ENCODE peak calls at places on chromosomes 2 and 18, in seven cellular contexts. G, A, R, H, P, L and O are unnamed samples.

GRCh38 chr18:49722472-49722871 is 90.9 kb downstream of the ACAA2 start:
- DNase-seq in G (no peak), A (no peak), R (no peak), H (no peak), P (no peak), L (no peak), O (no peak)

GRCh38 chr2:210086292-210086691 is 83.9 kb downstream of the RPE start:
- DNase-seq in G (peak; percentile 57), A (no peak), R (no peak), H (no peak), P (no peak), L (no peak), O (no peak)

GRCh38 chr2:23350026-23350791 is 34.8 kb upstream of the KLHL29 start:
- DNase-seq in G (peak; percentile 29), A (no peak), R (no peak), H (no peak), P (no peak), L (no peak), O (peak; percentile 33)

GRCh38 chr2:160492401-160493226 is 993 bp downstream of the RBMS1 start:
- DNase-seq in G (peak; percentile 85), A (peak; percentile 87), R (peak; percentile 62), H (peak; percentile 41), P (peak; percentile 91), L (peak; percentile 65), O (no peak)

GRCh38 chr2:56522605-56523089 is 338.9 kb downstream of the CCDC85A start:
- DNase-seq in G (peak; percentile 45), A (no peak), R (no peak), H (no peak), P (peak; percentile 30), L (no peak), O (no peak)

GRCh38 chr2:193806088-193806774 is 1611.5 kb upstream of the TMEFF2 start:
- DNase-seq in G (no peak), A (no peak), R (no peak), H (no peak), P (no peak), L (no peak), O (no peak)

GRCh38 chr2:63788070-63788469 is 53.6 kb upstream of the UGP2 start:
- DNase-seq in G (peak; percentile 82), A (no peak), R (no peak), H (no peak), P (no peak), L (no peak), O (no peak)

GRCh38 chr18:8261651-8262091 is 347.6 kb upstream of the RAB12 start:
- DNase-seq in G (no peak), A (no peak), R (no peak), H (no peak), P (no peak), L (no peak), O (no peak)

GRCh38 chr2:187509667-187510417 is 44.4 kb downstream of the TFPI start:
- DNase-seq in G (no peak), A (no peak), R (no peak), H (no peak), P (no peak), L (peak; percentile 15), O (peak; percentile 76)

GRCh38 chr2:100281521-100282438 is 40.5 kb downstream of the LONRF2 start:
- DNase-seq in G (peak; percentile 61), A (no peak), R (no peak), H (no peak), P (peak; percentile 69), L (no peak), O (no peak)

GRCh38 chr18:70522183-70522582 is 233.3 kb downstream of the SOCS6 start:
- DNase-seq in G (no peak), A (no peak), R (no peak), H (no peak), P (no peak), L (no peak), O (no peak)

GRCh38 chr2:222424281-222424728 is at the start of gene SGPP2:
- DNase-seq in G (no peak), A (no peak), R (no peak), H (no peak), P (peak; percentile 48), L (peak; percentile 42), O (no peak)

GRCh38 chr18:24810561-24810960 is 350.1 kb downstream of the HRH4 start:
- DNase-seq in G (no peak), A (no peak), R (no peak), H (no peak), P (no peak), L (no peak), O (no peak)

GRCh38 chr2:119641562-119642258 is 37.3 kb upstream of the TMEM177 start:
- DNase-seq in G (peak; percentile 85), A (peak; percentile 78), R (peak; percentile 87), H (peak; percentile 65), P (peak; percentile 83), L (peak; percentile 76), O (peak; percentile 41)

GRCh38 chr2:67985586-67985985 is 77.2 kb downstream of the C1D start:
- DNase-seq in G (no peak), A (no peak), R (no peak), H (no peak), P (no peak), L (no peak), O (no peak)

GRCh38 chr2:185608799-185609198 is 129.8 kb upstream of the FSIP2 start:
- DNase-seq in G (peak; percentile 30), A (no peak), R (no peak), H (no peak), P (no peak), L (peak; percentile 80), O (no peak)

GRCh38 chr2:84493494-84493893 is 22.8 kb upstream of the DNAH6 start:
- DNase-seq in G (peak; percentile 96), A (no peak), R (no peak), H (no peak), P (no peak), L (no peak), O (no peak)

GRCh38 chr2:232434563-232435374 is 21.2 kb upstream of the ALPI start:
- DNase-seq in G (no peak), A (peak; percentile 47), R (no peak), H (no peak), P (no peak), L (no peak), O (no peak)

GRCh38 chr2:40433739-40434138 is 18.2 kb downstream of the SLC8A1 start:
- DNase-seq in G (no peak), A (no peak), R (no peak), H (no peak), P (peak; percentile 64), L (no peak), O (no peak)

GRCh38 chr2:126399001-126399400 is 257.0 kb upstream of the GYPC start:
- DNase-seq in G (no peak), A (no peak), R (no peak), H (no peak), P (no peak), L (peak; percentile 25), O (peak; percentile 37)

GRCh38 chr2:149169653-149170052 is 131.2 kb downstream of the LYPD6B start:
- DNase-seq in G (peak; percentile 52), A (no peak), R (no peak), H (no peak), P (no peak), L (no peak), O (no peak)

GRCh38 chr2:105635564-105635963 is 109.1 kb upstream of the NCK2 start:
- DNase-seq in G (no peak), A (no peak), R (no peak), H (no peak), P (no peak), L (no peak), O (no peak)

GRCh38 chr2:134917219-134917957 is 1.2 kb upstream of the CCNT2 start:
- DNase-seq in G (no peak), A (no peak), R (no peak), H (no peak), P (peak; percentile 52), L (no peak), O (no peak)
- H3K4me3 ChIP-seq in G (peak overlapping the region; percentile 94), A (peak overlapping the region; percentile 95), R (peak overlapping the region; percentile 95), H (peak overlapping the region; percentile 95), P (peak overlapping the region; percentile 81), L (peak overlapping the region; percentile 76), O (peak overlapping the region; percentile 64)

GRCh38 chr2:75055820-75056675 is 97.6 kb downstream of the POLE4 start:
- DNase-seq in G (peak; percentile 75), A (no peak), R (no peak), H (no peak), P (no peak), L (no peak), O (no peak)
- H3K4me3 ChIP-seq in G (no peak overlapping the region), A (no peak overlapping the region), R (no peak overlapping the region), H (no peak overlapping the region), P (no peak overlapping the region), L (no peak overlapping the region), O (no peak overlapping the region)

DNA sequence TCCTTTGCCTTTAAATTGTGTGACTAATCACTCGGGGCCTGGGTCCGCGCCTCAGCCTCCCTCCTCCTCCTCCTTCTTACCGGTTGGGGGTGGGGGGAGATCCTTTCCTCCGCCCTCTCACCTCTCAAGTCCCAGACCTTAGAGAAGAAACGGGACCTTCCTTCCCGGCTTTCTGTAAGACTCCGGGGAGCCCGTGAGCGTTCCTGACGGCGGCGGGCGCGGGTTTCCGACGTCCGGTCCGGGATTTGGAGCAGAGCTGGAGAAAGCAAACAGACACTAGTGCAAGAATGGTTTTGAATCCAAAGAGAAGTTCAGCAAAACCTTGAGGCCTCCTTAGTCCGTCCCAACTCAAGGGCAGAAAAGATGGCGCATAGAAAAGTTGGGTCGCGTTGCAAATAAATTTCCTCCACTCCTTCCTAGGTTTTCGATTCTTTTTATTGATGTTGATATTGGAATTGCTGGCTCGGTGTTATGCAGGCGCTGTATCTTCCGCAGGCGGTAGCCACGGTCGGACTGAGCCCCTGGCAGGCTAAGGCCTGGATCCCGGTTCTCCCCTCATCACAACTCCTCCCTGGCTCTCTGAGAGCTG is 2.0 kb downstream of the DLX1 start:
- DNase-seq in G (peak; percentile 54), A (no peak), R (no peak), H (no peak), P (no peak), L (no peak), O (no peak)
- H3K4me3 ChIP-seq in G (peak overlapping the region; percentile 81), A (no peak overlapping the region), R (no peak overlapping the region), H (no peak overlapping the region), P (no peak overlapping the region), L (no peak overlapping the region), O (no peak overlapping the region)

GRCh38 chr2:179857236-179857635 is 4.2 kb downstream of the ZNF385B start:
- DNase-seq in G (no peak), A (no peak), R (no peak), H (no peak), P (no peak), L (no peak), O (no peak)

GRCh38 chr2:179860255-179861026 is 971 bp downstream of the ZNF385B start:
- DNase-seq in G (peak; percentile 23), A (peak; percentile 66), R (no peak), H (no peak), P (peak; percentile 47), L (no peak), O (no peak)

GRCh38 chr2:179861777-179862117 is 335 bp upstream of the ZNF385B start:
- DNase-seq in G (peak; percentile 44), A (no peak), R (no peak), H (no peak), P (no peak), L (peak; percentile 9), O (no peak)

GRCh38 chr2:179861027-179861776 is at the start of gene ZNF385B:
- DNase-seq in G (peak; percentile 54), A (no peak), R (no peak), H (no peak), P (peak; percentile 68), L (peak; percentile 55), O (no peak)

DNA sequence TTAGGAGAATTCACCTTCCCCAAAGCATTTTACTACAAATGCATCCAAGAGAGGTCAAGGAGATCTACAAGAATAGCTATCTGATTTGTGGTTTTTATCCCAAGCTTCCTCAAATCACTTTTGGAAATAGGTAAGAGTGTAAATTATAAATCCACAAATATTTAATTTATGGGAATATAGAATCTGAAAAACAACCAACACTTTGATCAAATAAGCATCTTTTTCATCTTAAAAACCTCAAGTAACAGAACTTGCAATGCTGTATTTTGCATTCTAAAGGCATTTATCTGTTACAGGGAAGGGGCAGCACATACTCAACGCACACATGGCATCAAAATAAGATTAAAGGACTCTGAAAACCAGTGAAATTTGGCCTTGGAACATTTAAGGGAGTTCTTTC is 1.9 kb downstream of the ZNF385B start:
- DNase-seq in G (no peak), A (no peak), R (no peak), H (no peak), P (no peak), L (no peak), O (no peak)
- H3K4me3 ChIP-seq in G (no peak overlapping the region), A (no peak overlapping the region), R (no peak overlapping the region), H (no peak overlapping the region), P (peak overlapping the region; percentile 44), L (peak overlapping the region; percentile 88), O (no peak overlapping the region)